ENCODE peak calls at places on chromosomes 2 and 18, in four cellular contexts. One of them, this sample, is unnamed.

GRCh38 chr2:139031722-139032121 is 251.5 kb upstream of the NXPH2 start:
- DNase-seq in Panc1: no peak
- DNase-seq in transverse colon: no peak
- DNase-seq in HepG2: peak; percentile 35
- DNase-seq in this sample: no peak

GRCh38 chr2:131093066-131093842 is at the start of gene FAM168B:
- DNase-seq in Panc1: peak; percentile 53
- DNase-seq in transverse colon: peak; percentile 91
- DNase-seq in HepG2: peak; percentile 82
- DNase-seq in this sample: peak; percentile 98

GRCh38 chr2:43024515-43024962 is 201.9 kb downstream of the ZFP36L2 start:
- DNase-seq in Panc1: peak; percentile 20
- DNase-seq in transverse colon: peak; percentile 83
- DNase-seq in HepG2: no peak
- DNase-seq in this sample: peak; percentile 83

GRCh38 chr18:12744103-12744502 is 41.3 kb downstream of the PSMG2 start:
- DNase-seq in Panc1: peak; percentile 51
- DNase-seq in transverse colon: no peak
- DNase-seq in HepG2: peak; percentile 64
- DNase-seq in this sample: no peak

GRCh38 chr2:32688511-32688910 is 60.7 kb downstream of the TTC27 start:
- DNase-seq in Panc1: no peak
- DNase-seq in transverse colon: no peak
- DNase-seq in HepG2: no peak
- DNase-seq in this sample: no peak

GRCh38 chr2:12286347-12286746 is 430.4 kb upstream of the TRIB2 start:
- DNase-seq in Panc1: no peak
- DNase-seq in transverse colon: no peak
- DNase-seq in HepG2: no peak
- DNase-seq in this sample: no peak

GRCh38 chr2:233209978-233210680 is 41.3 kb upstream of the ATG16L1 start:
- DNase-seq in Panc1: no peak
- DNase-seq in transverse colon: no peak
- DNase-seq in HepG2: no peak
- DNase-seq in this sample: peak; percentile 43

GRCh38 chr2:240806006-240806405 is 14.0 kb downstream of the KIF1A start:
- DNase-seq in Panc1: no peak
- DNase-seq in transverse colon: no peak
- DNase-seq in HepG2: no peak
- DNase-seq in this sample: no peak

GRCh38 chr2:182020319-182021055 is 34.8 kb downstream of the PPP1R1C start:
- DNase-seq in Panc1: no peak
- DNase-seq in transverse colon: no peak
- DNase-seq in HepG2: no peak
- DNase-seq in this sample: no peak

GRCh38 chr2:229591611-229592010 is 122.7 kb downstream of the DNER start:
- DNase-seq in Panc1: no peak
- DNase-seq in transverse colon: no peak
- DNase-seq in HepG2: no peak
- DNase-seq in this sample: no peak

DNA sequence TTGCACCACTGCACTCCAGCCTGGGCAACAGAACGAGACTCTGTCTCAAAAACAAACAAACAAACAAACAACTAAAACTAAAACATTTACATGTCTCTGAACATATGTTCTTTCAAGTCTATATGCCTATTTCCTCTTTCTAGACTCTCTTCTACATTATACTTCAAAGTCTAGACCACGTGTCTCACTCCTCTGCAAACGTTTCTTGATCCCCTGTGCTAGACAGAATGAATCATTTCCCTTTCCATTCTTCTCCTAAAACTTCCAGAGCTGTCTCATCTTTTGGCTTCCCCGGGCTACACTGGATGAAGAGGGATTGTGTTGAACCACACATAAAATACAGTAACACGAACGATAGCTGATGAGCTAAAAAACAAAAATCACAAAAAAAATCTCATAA is 67.1 kb downstream of the BAZ2B start:
- DNase-seq in Panc1: no peak
- DNase-seq in transverse colon: no peak
- DNase-seq in HepG2: no peak
- DNase-seq in this sample: no peak
- TF ChIP-seq POLR2AphosphoS5 in Panc1: no peak
- TF ChIP-seq POLR2AphosphoS5 in transverse colon: no peak
- TF ChIP-seq POLR2AphosphoS5 in HepG2: no peak
- TF ChIP-seq POLR2AphosphoS5 in this sample: no peak

DNA sequence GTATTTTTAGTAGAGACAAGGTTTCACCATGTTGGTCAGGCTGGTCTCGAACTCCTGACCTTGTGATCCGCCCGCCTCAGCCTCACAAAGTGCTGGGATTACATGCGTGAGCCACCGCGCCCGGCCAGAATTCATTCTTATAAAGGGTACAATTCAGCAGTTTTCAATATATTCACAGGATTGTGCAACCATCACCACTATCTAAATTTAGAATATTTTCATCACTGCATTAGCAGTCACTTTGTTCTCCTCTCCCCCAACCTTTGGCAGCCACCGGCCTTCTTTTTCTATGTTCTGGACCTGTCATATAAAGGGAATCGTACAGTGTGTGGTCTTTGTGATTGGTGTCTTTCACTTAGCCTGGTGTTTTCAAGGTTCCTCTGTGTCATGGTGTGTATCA is 40.7 kb downstream of the TCF7L1 start:
- DNase-seq in Panc1: no peak
- DNase-seq in transverse colon: no peak
- DNase-seq in HepG2: no peak
- DNase-seq in this sample: no peak
- H3K4me1 ChIP-seq in Panc1: no peaks in the 10 kb centered on the region
- H3K4me1 ChIP-seq in transverse colon: no peaks in the 10 kb centered on the region
- H3K4me1 ChIP-seq in HepG2: peaks cover 34% of the 10 kb centered on the region
- H3K4me1 ChIP-seq in this sample: no peaks in the 10 kb centered on the region

GRCh38 chr18:3451989-3452749 is 2.2 kb downstream of the TGIF1 start:
- DNase-seq in Panc1: no peak
- DNase-seq in transverse colon: peak; percentile 78
- DNase-seq in HepG2: no peak
- DNase-seq in this sample: peak; percentile 88
- TF ChIP-seq POLR2AphosphoS5 in Panc1: peak; percentile 48
- TF ChIP-seq POLR2AphosphoS5 in transverse colon: no peak
- TF ChIP-seq POLR2AphosphoS5 in HepG2: no peak
- TF ChIP-seq POLR2AphosphoS5 in this sample: no peak

DNA sequence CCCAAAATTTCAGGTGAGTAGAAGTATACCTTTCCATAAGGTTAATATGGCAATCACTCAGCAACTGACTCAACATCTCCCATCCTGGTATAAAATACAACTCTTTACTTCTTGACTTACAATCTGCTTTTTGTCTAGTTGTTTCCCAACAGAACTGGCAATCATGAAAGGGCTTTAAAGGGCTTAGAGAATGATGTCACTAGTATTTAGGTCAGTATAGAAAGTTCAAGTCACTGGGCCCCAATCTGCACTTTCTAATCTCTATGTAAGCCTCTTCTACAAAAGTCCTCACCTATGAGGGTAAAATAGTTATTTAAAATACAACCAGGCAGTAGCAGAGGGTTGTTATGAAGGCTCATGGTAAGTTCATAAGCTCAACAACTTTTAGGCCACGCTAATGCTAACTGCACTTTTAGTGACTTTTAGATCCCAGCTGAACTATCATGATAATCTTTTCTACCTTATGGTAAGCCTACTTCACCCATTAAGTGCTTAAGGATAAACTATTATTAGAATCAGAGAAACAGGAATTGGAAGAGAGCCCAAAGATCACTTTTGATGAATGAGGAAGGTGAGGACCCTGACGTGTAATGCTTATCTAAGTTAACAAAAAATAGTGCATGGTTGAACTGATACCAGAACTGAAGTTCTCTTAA is 79.6 kb downstream of the GORASP2 start:
- DNase-seq in Panc1: no peak
- DNase-seq in transverse colon: no peak
- DNase-seq in HepG2: no peak
- DNase-seq in this sample: no peak
- H3K4me1 ChIP-seq in Panc1: no peaks in the 10 kb centered on the region
- H3K4me1 ChIP-seq in transverse colon: no peaks in the 10 kb centered on the region
- H3K4me1 ChIP-seq in HepG2: no peaks in the 10 kb centered on the region
- H3K4me1 ChIP-seq in this sample: no peaks in the 10 kb centered on the region